ENCODE peak calls at places on chromosomes 12 and 14, in ten cellular contexts. O, L, Q, D, H, V, F, P, Z and B are unnamed samples.

GRCh38 chr14:69152181-69152943 is 557 bp downstream of the DCAF5 start:
- DNase-seq in L (no peak), Z (peak; percentile 51), H (no peak), P (no peak), D (no peak), Q (peak; percentile 47), V (no peak), F (no peak), O (peak; percentile 17), B (peak; percentile 80)

GRCh38 chr12:122669397-122670070 is 33.6 kb downstream of the HCAR2 start:
- DNase-seq in P (no peak), H (no peak), L (no peak), O (no peak), Q (no peak), F (no peak), Z (peak; percentile 79), V (peak; percentile 32), D (no peak), B (no peak)

GRCh38 chr12:63963863-63964262 is 119.4 kb downstream of the SRGAP1 start:
- DNase-seq in Z (no peak), L (no peak), O (no peak), P (no peak), Q (no peak), V (no peak), D (no peak), F (no peak), H (no peak), B (no peak)

GRCh38 chr12:24861751-24862575 is 86.9 kb downstream of the BCAT1 start:
- DNase-seq in F (no peak), L (no peak), Z (peak; percentile 54), H (no peak), O (no peak), Q (no peak), D (no peak), V (no peak), P (no peak), B (no peak)

GRCh38 chr12:24045816-24046257 is 96.4 kb upstream of the SOX5 start:
- DNase-seq in D (no peak), L (no peak), O (no peak), F (no peak), Q (no peak), V (no peak), H (no peak), Z (peak; percentile 93), P (no peak), B (no peak)

GRCh38 chr14:92362781-92363235 is 39.8 kb downstream of the SLC24A4 start:
- DNase-seq in Z (no peak), H (no peak), L (no peak), V (peak; percentile 55), O (no peak), P (no peak), D (no peak), F (no peak), Q (no peak), B (peak; percentile 91)

GRCh38 chr12:1318327-1319031 is 275.9 kb downstream of the FBXL14 start:
- DNase-seq in F (no peak), V (peak; percentile 50), L (peak; percentile 16), P (peak; percentile 60), Z (peak; percentile 61), O (no peak), D (peak; percentile 35), Q (no peak), H (no peak), B (no peak)

GRCh38 chr14:29853272-29853671 is 74.4 kb downstream of the PRKD1 start:
- DNase-seq in V (no peak), F (no peak), P (no peak), Z (peak; percentile 13), D (no peak), L (no peak), O (no peak), H (no peak), Q (no peak), B (no peak)

GRCh38 chr12:34291001-34291400 is 268.7 kb downstream of the ALG10 start:
- DNase-seq in H (no peak), P (no peak), Q (no peak), O (no peak), D (no peak), Z (no peak), L (no peak), F (no peak), V (no peak), B (peak; percentile 75)

GRCh38 chr12:110498984-110499706 is 2.8 kb downstream of the VPS29 start:
- DNase-seq in H (no peak), P (no peak), V (peak; percentile 22), D (no peak), Z (peak; percentile 37), F (no peak), Q (no peak), O (no peak), L (no peak), B (no peak)

GRCh38 chr12:54220092-54220557 is 31.3 kb upstream of the SMUG1 start:
- DNase-seq in V (peak; percentile 56), H (peak; percentile 46), L (peak; percentile 65), F (peak; percentile 71), Q (peak; percentile 50), Z (peak; percentile 81), O (peak; percentile 42), P (no peak), D (no peak), B (peak; percentile 80)

GRCh38 chr12:24851816-24852337 is 97.0 kb downstream of the BCAT1 start:
- DNase-seq in F (no peak), L (no peak), Q (no peak), V (no peak), H (no peak), D (no peak), P (no peak), O (no peak), Z (no peak), B (no peak)

GRCh38 chr14:83838221-83838620 is 1691.7 kb upstream of the FLRT2 start:
- DNase-seq in H (no peak), F (no peak), V (no peak), P (no peak), O (no peak), D (no peak), Q (no peak), L (no peak), Z (peak; percentile 65), B (no peak)

GRCh38 chr12:51759175-51759574 is 89.3 kb downstream of the FIGNL2 start:
- DNase-seq in Q (no peak), P (no peak), F (no peak), Z (no peak), O (no peak), D (no peak), H (no peak), L (no peak), V (no peak), B (no peak)

GRCh38 chr14:76761849-76762616 is 765 bp downstream of the VASH1 start:
- DNase-seq in V (no peak), Z (no peak), O (no peak), H (no peak), D (no peak), P (peak; percentile 48), L (no peak), F (no peak), Q (no peak), B (no peak)

GRCh38 chr12:34219046-34219770 is 196.9 kb downstream of the ALG10 start:
- DNase-seq in P (no peak), L (no peak), Q (no peak), O (peak; percentile 3), F (no peak), H (no peak), D (no peak), V (no peak), Z (no peak), B (no peak)

GRCh38 chr12:10190558-10191388 is 11.9 kb downstream of the TMEM52B start:
- DNase-seq in L (peak; percentile 66), H (no peak), Q (peak; percentile 29), D (no peak), V (no peak), P (no peak), Z (peak; percentile 85), F (peak; percentile 37), O (peak; percentile 6), B (no peak)

GRCh38 chr14:101313268-101313667 is 248.0 kb upstream of the DIO3 start:
- DNase-seq in V (no peak), Q (no peak), L (no peak), P (no peak), D (no peak), H (no peak), O (no peak), F (no peak), Z (no peak), B (no peak)

GRCh38 chr12:3122841-3123678 is 45.9 kb downstream of the TSPAN9 start:
- DNase-seq in D (peak; percentile 37), O (no peak), H (peak; percentile 84), L (peak; percentile 22), Q (no peak), V (peak; percentile 68), Z (peak; percentile 69), P (peak; percentile 64), F (peak; percentile 74), B (no peak)

GRCh38 chr12:114799574-114800487 is 115.9 kb upstream of the TBX3 start:
- DNase-seq in D (no peak), O (no peak), F (no peak), Z (peak; percentile 32), P (no peak), V (no peak), H (no peak), L (peak; percentile 10), Q (no peak), B (no peak)